ENCODE peak calls at places on chromosomes 16 and 17, in four cellular contexts. N is SK-N-SH, Q is HepG2, V is K562. W is an unnamed sample.

GRCh38 chr17:61234102-61234750 is 165.4 kb upstream of the TBX2 start:
- DNase-seq in N (no peak), Q (no peak), V (no peak), W (no peak)

GRCh38 chr17:53571342-53571741 is 251.4 kb upstream of the KIF2B start:
- DNase-seq in N (no peak), Q (no peak), V (no peak), W (no peak)

GRCh38 chr16:48541108-48541786 is 68.7 kb downstream of the N4BP1 start:
- DNase-seq in N (no peak), Q (no peak), V (no peak), W (no peak)

GRCh38 chr16:54288592-54289241 is 2.1 kb upstream of the IRX3 start:
- DNase-seq in N (no peak), Q (no peak), V (no peak), W (no peak)

GRCh38 chr17:47914296-47914948 is 18.4 kb downstream of the SP2 start:
- DNase-seq in N (no peak), Q (no peak), V (no peak), W (no peak)

GRCh38 chr16:3152273-3153076 is 17.6 kb downstream of the ZNF213 start:
- DNase-seq in N (peak; percentile 80), Q (peak; percentile 92), V (peak; percentile 95), W (peak; percentile 98)

GRCh38 chr16:6020162-6020980 is 922.8 kb upstream of the EEF2KMT start:
- DNase-seq in N (peak; percentile 67), Q (no peak), V (no peak), W (no peak)

GRCh38 chr16:57530104-57530522 is 6.3 kb downstream of the CCDC102A start:
- DNase-seq in N (peak; percentile 30), Q (peak; percentile 59), V (peak; percentile 56), W (peak; percentile 7)

GRCh38 chr17:43713494-43714162 is 45.0 kb downstream of the SOST start:
- DNase-seq in N (peak; percentile 88), Q (no peak), V (no peak), W (peak; percentile 52)

GRCh38 chr17:72566671-72567484 is 446.1 kb downstream of the SOX9 start:
- DNase-seq in N (no peak), Q (peak; percentile 36), V (peak; percentile 3), W (no peak)

GRCh38 chr16:69351309-69352027 is at the start of gene TMED6:
- DNase-seq in N (no peak), Q (peak; percentile 92), V (no peak), W (no peak)

GRCh38 chr17:47742319-47743181 is 9.5 kb downstream of the TBX21 start:
- DNase-seq in N (peak; percentile 95), Q (peak; percentile 35), V (peak; percentile 62), W (peak; percentile 76)

DNA sequence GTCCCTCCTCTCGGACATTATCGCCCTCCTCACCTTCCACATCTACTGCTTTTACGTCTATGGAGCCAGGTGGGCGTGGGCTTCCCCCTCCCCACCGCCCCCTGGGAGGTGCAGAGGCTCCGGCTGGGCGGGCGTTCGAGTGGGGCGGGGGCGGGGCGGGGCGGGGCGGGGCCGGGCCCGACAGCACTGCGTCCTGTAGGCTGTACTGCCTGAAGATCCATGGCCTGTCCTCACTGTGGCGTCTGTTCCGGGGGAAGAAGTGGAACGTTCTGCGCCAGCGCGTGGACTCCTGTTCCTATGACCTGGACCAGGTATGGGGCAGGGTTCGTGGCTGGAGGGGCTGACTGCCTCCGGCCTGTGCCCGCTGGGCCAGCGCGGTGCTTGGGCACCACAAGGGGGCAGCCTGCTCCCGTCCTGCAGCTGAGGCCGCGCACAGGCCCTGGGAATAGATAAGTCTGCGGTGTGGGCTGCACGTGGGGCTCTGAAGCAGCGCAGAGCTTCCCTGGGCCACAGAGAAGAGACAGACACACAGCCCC is 9.2 kb downstream of the PIGQ start:
- DNase-seq in N (peak; percentile 77), Q (peak; percentile 60), V (peak; percentile 94), W (peak; percentile 88)
- TF ChIP-seq FOXJ3 in N (no peak), Q (no peak), V (no peak), W (no peak)

DNA sequence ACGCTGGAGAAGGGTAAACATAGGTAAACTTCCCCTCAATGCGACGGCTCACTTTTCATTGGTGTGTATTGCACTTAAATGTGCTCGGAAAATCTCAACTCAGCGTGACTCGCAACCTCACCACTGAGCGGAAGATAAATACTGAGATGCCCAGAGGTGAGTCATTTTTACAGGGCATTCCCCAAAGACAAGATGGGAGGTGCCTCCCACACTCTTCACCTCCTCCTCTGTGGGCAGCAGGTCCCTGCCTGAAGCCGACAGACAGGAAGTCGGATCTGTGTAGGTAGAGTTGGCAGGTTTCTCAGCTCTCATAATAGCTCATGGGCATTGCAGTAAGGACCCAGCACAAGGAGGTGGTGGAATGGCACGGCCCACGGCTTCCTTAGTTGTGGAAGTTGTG is 274.6 kb upstream of the HSBP1 start:
- DNase-seq in N (no peak), Q (no peak), V (no peak), W (no peak)
- TF ChIP-seq FOXJ3 in N (no peak), Q (no peak), V (no peak), W (no peak)

DNA sequence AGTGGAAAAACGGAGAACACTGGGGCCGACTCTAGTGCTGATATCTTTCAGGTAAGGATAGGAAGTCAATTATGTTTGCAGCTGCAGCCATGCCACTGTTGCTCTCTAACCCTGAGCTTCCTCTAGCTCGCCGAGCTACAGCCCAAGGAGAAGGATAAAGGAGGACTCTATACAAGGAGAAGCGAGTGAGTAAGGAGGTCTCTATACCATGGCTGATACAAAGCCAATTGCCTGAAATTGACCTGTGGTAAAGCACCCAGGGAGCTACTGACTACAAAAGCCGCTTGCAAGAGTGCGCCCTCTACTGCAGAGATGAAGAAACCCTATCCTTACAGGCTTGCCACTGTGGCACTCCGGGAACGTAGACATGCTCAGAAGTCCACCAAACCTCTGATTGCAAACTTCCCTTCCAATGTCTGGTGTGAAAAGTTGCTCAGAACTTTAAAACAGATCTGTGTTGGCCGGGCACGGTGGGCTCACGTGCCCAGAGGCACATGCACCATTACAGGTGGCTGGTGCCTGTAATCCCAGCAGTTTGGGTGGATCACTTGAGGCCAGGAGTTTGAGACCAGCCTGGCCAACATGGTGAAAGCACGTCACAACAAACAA is 10.8 kb upstream of the SLC46A1 start:
- DNase-seq in N (peak; percentile 56), Q (peak; percentile 87), V (peak; percentile 78), W (peak; percentile 72)
- TF ChIP-seq FOXJ3 in N (no peak), Q (no peak), V (no peak), W (no peak)

DNA sequence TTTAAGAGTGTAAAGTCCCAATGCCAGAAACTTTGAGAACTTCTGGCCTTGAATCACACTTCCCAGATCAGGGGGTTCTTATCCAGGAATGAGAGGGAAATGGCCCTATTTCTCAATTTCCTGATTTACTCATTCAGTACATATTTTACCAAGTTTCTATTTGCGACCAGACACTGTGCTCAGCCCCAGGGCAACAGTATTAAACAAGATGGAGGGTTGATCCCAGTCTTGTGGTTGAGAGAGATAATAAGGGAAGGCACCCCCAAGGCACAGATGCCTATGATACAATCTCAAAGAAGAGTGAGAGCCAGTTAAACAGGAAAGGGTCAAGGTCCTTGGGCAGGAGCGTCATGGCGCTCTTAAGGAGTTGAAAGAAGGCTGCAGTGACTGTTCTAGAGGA is 444.2 kb downstream of the HS3ST3B1 start:
- DNase-seq in N (no peak), Q (no peak), V (no peak), W (no peak)
- TF ChIP-seq FOXJ3 in N (no peak), Q (no peak), V (no peak), W (no peak)